ENCODE peak calls at places on chromosomes 16 and 17, in ten cellular contexts. X is fibroblast of the aortic adventitia; J is kidney; S is progenitor cell of endocrine pancreas; D is OCI-LY7; T is A549; M is prostate gland; C is CD8-positive, alpha-beta T cell; N is choroid plexus epithelial cell; E is HepG2. H is an unnamed sample.

GRCh38 chr17:17198281-17198680 is 7.9 kb downstream of the PLD6 start:
- DNase-seq in X (no peak), J (no peak), S (no peak), D (no peak), T (no peak), M (no peak), C (no peak), N (no peak), E (no peak), H (no peak)

GRCh38 chr17:8117980-8118768 is at the start of gene ALOXE3:
- DNase-seq in X (peak), J (peak), S (no peak), D (no peak), T (peak), M (peak), C (no peak), N (peak), E (peak), H (no peak)

GRCh38 chr16:65749566-65749965 is 616.9 kb upstream of the CDH5 start:
- DNase-seq in X (no peak), J (no peak), S (no peak), D (no peak), T (no peak), M (no peak), C (no peak), N (no peak), E (no peak), H (no peak)

GRCh38 chr17:51228177-51228576 is 31.7 kb downstream of the MBTD1 start:
- DNase-seq in X (peak), J (no peak), S (no peak), D (no peak), T (no peak), M (no peak), C (no peak), N (peak), E (no peak), H (no peak)

GRCh38 chr17:72294487-72294893 is 173.7 kb downstream of the SOX9 start:
- DNase-seq in X (no peak), J (no peak), S (no peak), D (no peak), T (no peak), M (no peak), C (no peak), N (no peak), E (no peak), H (no peak)

GRCh38 chr17:51647873-51648272 is 387.5 kb downstream of the UTP18 start:
- DNase-seq in X (no peak), J (no peak), S (no peak), D (no peak), T (peak), M (no peak), C (no peak), N (no peak), E (no peak), H (no peak)

GRCh38 chr16:74169687-74170522 is 126.7 kb upstream of the PSMD7 start:
- DNase-seq in X (no peak), J (no peak), S (no peak), D (no peak), T (peak), M (no peak), C (no peak), N (peak), E (no peak), H (peak)

GRCh38 chr17:7147772-7148171 is 31.4 kb downstream of the ASGR1 start:
- DNase-seq in X (no peak), J (no peak), S (no peak), D (no peak), T (no peak), M (no peak), C (no peak), N (no peak), E (peak), H (no peak)

GRCh38 chr17:71114911-71115668 is 945.8 kb downstream of the KCNJ2 start:
- DNase-seq in X (no peak), J (no peak), S (no peak), D (no peak), T (no peak), M (no peak), C (no peak), N (no peak), E (no peak), H (no peak)

GRCh38 chr16:76583466-76583865 is 306.3 kb downstream of the CNTNAP4 start:
- DNase-seq in X (peak), J (no peak), S (no peak), D (no peak), T (no peak), M (peak), C (no peak), N (peak), E (no peak), H (no peak)

GRCh38 chr17:1957037-1957436 is 68.1 kb downstream of the RTN4RL1 start:
- DNase-seq in X (no peak), J (no peak), S (no peak), D (no peak), T (no peak), M (no peak), C (no peak), N (peak), E (no peak), H (no peak)

DNA sequence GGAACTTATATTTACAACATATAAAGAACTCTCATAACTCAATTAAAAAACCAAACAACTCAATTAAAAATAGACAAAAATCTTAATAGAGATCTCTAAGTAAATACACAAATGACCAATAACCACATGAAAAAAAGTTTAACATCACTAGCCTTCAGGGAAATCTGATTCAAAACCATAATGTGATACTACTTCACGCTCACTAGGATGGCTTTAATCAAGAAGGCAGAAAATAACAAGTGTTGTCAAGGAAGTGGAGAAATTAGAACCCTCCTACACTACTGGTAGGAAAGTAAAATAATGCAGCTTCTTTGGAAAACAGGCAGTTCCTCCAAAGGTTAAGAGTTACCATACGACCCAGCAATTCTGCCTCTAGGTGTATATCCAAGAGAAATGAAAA is 8.4 kb downstream of the PHF12 start:
- DNase-seq in X (no peak), J (no peak), S (no peak), D (no peak), T (no peak), M (no peak), C (no peak), N (no peak), E (no peak), H (no peak)
- TF ChIP-seq CTCF in X (no peak), J (no peak), S (no peak), D (no peak), T (no peak), M (no peak), C (no peak), N (no peak), E (no peak), H (no peak)

GRCh38 chr17:81960130-81960958 is 643 bp downstream of the NOTUM start:
- DNase-seq in X (no peak), J (peak), S (no peak), D (no peak), T (peak), M (no peak), C (no peak), N (no peak), E (no peak), H (no peak)

GRCh38 chr17:81956607-81957589 is 4.1 kb downstream of the NOTUM start:
- DNase-seq in X (no peak), J (no peak), S (no peak), D (no peak), T (no peak), M (no peak), C (no peak), N (no peak), E (no peak), H (no peak)

GRCh38 chr17:81959362-81960129 is 1.4 kb downstream of the NOTUM start:
- DNase-seq in X (peak), J (peak), S (no peak), D (peak), T (peak), M (peak), C (peak), N (peak), E (peak), H (peak)

GRCh38 chr17:81957691-81958432 is 3.1 kb downstream of the NOTUM start:
- DNase-seq in X (no peak), J (no peak), S (no peak), D (no peak), T (no peak), M (no peak), C (no peak), N (no peak), E (no peak), H (no peak)

DNA sequence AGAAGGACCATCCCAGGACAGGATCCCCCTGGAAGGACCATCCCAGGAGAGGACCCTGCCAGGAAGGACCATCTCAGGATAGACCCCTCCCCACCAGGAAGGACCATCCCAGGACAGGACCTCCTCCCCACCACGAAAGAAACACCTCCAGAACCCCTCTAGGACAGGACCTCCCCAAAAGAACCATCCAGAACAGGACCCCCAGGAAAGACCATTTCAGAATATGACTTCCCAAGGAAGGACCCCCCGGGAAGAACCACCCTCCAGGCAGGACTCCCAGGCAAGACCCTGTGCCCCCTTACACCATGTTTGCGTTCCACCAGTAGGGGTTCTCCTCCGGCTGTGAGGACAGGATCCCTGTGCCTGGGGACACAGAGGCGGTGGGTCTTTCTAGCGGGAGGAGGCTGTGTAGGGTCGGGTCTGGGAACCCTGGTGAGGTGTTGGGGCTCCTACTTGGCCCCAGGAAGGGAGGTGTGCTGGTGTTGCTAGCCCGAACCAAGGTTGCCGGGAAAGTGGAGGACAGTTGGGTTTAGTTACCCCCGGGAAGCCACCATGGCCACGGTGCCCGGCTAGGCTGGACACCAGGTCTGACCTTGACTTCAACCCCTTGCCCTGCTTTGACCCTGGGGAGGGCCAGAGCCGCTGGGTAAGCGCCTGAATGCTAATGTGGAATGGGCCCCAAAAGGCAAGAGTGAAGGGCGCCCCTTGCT is 2.2 kb downstream of the NOTUM start:
- DNase-seq in X (no peak), J (no peak), S (no peak), D (no peak), T (no peak), M (no peak), C (no peak), N (no peak), E (no peak), H (no peak)
- TF ChIP-seq CTCF in X (no peak), J (no peak), S (no peak), D (no peak), T (no peak), M (no peak), C (no peak), N (peak), E (peak), H (no peak)

GRCh38 chr16:1330260-1330914 is 3.1 kb upstream of the BAIAP3 start:
- DNase-seq in X (no peak), J (no peak), S (no peak), D (peak), T (peak), M (no peak), C (no peak), N (no peak), E (peak), H (no peak)
- TF ChIP-seq CTCF in X (peak), J (no peak), S (peak), D (peak), T (peak), M (no peak), C (no peak), N (peak), E (peak), H (peak)

GRCh38 chr17:78959803-78960202 is 19.9 kb downstream of the LGALS3BP start:
- DNase-seq in X (no peak), J (no peak), S (no peak), D (no peak), T (no peak), M (no peak), C (no peak), N (no peak), E (no peak), H (no peak)
- TF ChIP-seq CTCF in X (no peak), J (no peak), S (no peak), D (no peak), T (no peak), M (no peak), C (no peak), N (no peak), E (no peak), H (no peak)